ENCODE peak calls at places on chromosomes 4 and X, in nine cellular contexts. One of them, this sample, is unnamed. For H3K4me1, the result is how much of the 10 kb centered on the place peaks cover.

GRCh38 chr4:10118355-10119004 is 1.9 kb upstream of the WDR1 start:
- DNase-seq in PC-3: no peak
- DNase-seq in cardiac muscle cell: no peak
- DNase-seq in GM23338: no peak
- DNase-seq in left lung: no peak
- DNase-seq in neural progenitor cell: no peak
- DNase-seq in A549: no peak
- DNase-seq in breast epithelium: no peak
- DNase-seq in A673: no peak
- DNase-seq in this sample: no peak

GRCh38 chr4:183098080-183098722 is 856 bp upstream of the WWC2 start:
- DNase-seq in PC-3: peak
- DNase-seq in cardiac muscle cell: peak
- DNase-seq in GM23338: peak
- DNase-seq in left lung: peak
- DNase-seq in neural progenitor cell: peak
- DNase-seq in A549: peak
- DNase-seq in breast epithelium: peak
- DNase-seq in A673: no peak
- DNase-seq in this sample: peak

GRCh38 chr4:104490770-104491395 is 3.8 kb downstream of the CXXC4 start:
- DNase-seq in PC-3: peak
- DNase-seq in cardiac muscle cell: peak
- DNase-seq in GM23338: peak
- DNase-seq in left lung: peak
- DNase-seq in neural progenitor cell: peak
- DNase-seq in A549: peak
- DNase-seq in breast epithelium: peak
- DNase-seq in A673: peak
- DNase-seq in this sample: peak

GRCh38 chrX:25810202-25810601 is 327.9 kb upstream of the MAGEB18 start:
- DNase-seq in PC-3: peak
- DNase-seq in cardiac muscle cell: peak
- DNase-seq in GM23338: no peak
- DNase-seq in left lung: no peak
- DNase-seq in neural progenitor cell: no peak
- DNase-seq in A549: no peak
- DNase-seq in breast epithelium: no peak
- DNase-seq in A673: peak
- DNase-seq in this sample: peak

GRCh38 chr4:24126776-24127175 is 236.9 kb upstream of the PPARGC1A start:
- DNase-seq in PC-3: no peak
- DNase-seq in cardiac muscle cell: no peak
- DNase-seq in GM23338: no peak
- DNase-seq in left lung: no peak
- DNase-seq in neural progenitor cell: peak
- DNase-seq in A549: no peak
- DNase-seq in breast epithelium: no peak
- DNase-seq in A673: no peak
- DNase-seq in this sample: no peak

GRCh38 chrX:132022115-132022862 is 813 bp upstream of the STK26 start:
- DNase-seq in PC-3: peak
- DNase-seq in cardiac muscle cell: peak
- DNase-seq in GM23338: peak
- DNase-seq in left lung: no peak
- DNase-seq in neural progenitor cell: no peak
- DNase-seq in A549: peak
- DNase-seq in breast epithelium: no peak
- DNase-seq in A673: peak
- DNase-seq in this sample: peak

GRCh38 chr4:110518889-110519490 is 43.0 kb downstream of the ENPEP start:
- DNase-seq in PC-3: peak
- DNase-seq in cardiac muscle cell: peak
- DNase-seq in GM23338: peak
- DNase-seq in left lung: no peak
- DNase-seq in neural progenitor cell: peak
- DNase-seq in A549: peak
- DNase-seq in breast epithelium: no peak
- DNase-seq in A673: peak
- DNase-seq in this sample: peak

GRCh38 chr4:100933628-100934027 is 413.7 kb downstream of the PPP3CA start:
- DNase-seq in PC-3: no peak
- DNase-seq in cardiac muscle cell: peak
- DNase-seq in GM23338: no peak
- DNase-seq in left lung: no peak
- DNase-seq in neural progenitor cell: no peak
- DNase-seq in A549: peak
- DNase-seq in breast epithelium: no peak
- DNase-seq in A673: no peak
- DNase-seq in this sample: peak

GRCh38 chrX:14630724-14631123 is 101.4 kb downstream of the GLRA2 start:
- DNase-seq in PC-3: peak
- DNase-seq in cardiac muscle cell: no peak
- DNase-seq in GM23338: peak
- DNase-seq in left lung: no peak
- DNase-seq in neural progenitor cell: peak
- DNase-seq in A549: peak
- DNase-seq in breast epithelium: no peak
- DNase-seq in A673: peak
- DNase-seq in this sample: peak

GRCh38 chr4:7637971-7638370 is 203.2 kb upstream of the PSAPL1 start:
- DNase-seq in PC-3: no peak
- DNase-seq in cardiac muscle cell: no peak
- DNase-seq in GM23338: no peak
- DNase-seq in left lung: no peak
- DNase-seq in neural progenitor cell: no peak
- DNase-seq in A549: no peak
- DNase-seq in breast epithelium: no peak
- DNase-seq in A673: no peak
- DNase-seq in this sample: no peak

DNA sequence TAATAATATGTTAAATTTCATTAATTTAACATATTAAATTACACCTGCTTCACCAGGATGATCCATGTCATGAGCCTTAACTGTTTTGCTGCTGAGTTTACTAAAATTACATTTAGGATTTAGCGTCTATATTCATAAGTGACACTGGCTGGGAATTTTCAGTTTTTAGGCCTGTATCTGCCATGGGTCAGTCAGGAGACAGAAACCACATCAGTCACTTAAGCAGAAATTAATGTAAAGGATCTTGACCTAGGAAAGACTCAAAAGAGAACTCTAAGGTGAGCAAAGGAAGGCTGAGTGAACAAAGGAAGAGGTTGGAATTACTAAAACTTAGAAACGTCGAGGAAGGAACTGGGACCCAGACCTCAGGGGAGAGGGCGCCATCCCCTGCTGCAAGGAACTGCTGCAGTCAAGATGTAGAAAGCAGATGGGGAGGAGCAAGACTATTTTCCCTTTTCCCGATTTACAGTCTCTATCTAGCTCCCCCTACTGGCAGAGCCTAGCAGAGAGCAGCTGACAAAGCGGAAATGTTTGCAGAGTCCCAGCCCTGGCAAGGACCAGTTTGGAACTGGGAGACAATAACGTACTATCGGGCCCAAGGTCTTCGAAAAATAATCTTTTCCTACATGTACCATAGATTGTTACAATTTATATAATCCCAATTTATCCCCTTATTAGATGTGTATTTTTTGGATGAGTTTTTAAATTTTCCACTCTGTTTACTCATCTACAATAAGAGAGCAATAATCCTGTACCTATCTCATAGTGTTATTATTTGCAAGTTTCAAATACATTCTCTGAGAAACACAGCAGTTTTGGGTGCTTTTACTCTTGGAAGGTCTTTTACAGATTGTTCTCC is 22.6 kb upstream of the RBBP7 start:
- DNase-seq in PC-3: peak
- DNase-seq in cardiac muscle cell: peak
- DNase-seq in GM23338: peak
- DNase-seq in left lung: no peak
- DNase-seq in neural progenitor cell: peak
- DNase-seq in A549: peak
- DNase-seq in breast epithelium: peak
- DNase-seq in A673: peak
- DNase-seq in this sample: peak
- H3K4me1 ChIP-seq in PC-3: under half
- H3K4me1 ChIP-seq in cardiac muscle cell: under half
- H3K4me1 ChIP-seq in GM23338: under half
- H3K4me1 ChIP-seq in left lung: under half
- H3K4me1 ChIP-seq in neural progenitor cell: under half
- H3K4me1 ChIP-seq in A549: under half
- H3K4me1 ChIP-seq in breast epithelium: under half
- H3K4me1 ChIP-seq in A673: under half
- H3K4me1 ChIP-seq in this sample: under half

GRCh38 chrX:153642655-153643430 is 4.2 kb upstream of the DUSP9 start:
- DNase-seq in PC-3: no peak
- DNase-seq in cardiac muscle cell: no peak
- DNase-seq in GM23338: peak
- DNase-seq in left lung: no peak
- DNase-seq in neural progenitor cell: no peak
- DNase-seq in A549: no peak
- DNase-seq in breast epithelium: no peak
- DNase-seq in A673: no peak
- DNase-seq in this sample: no peak
- H3K4me3 ChIP-seq in PC-3: no peak
- H3K4me3 ChIP-seq in cardiac muscle cell: peak
- H3K4me3 ChIP-seq in GM23338: peak
- H3K4me3 ChIP-seq in left lung: no peak
- H3K4me3 ChIP-seq in neural progenitor cell: peak
- H3K4me3 ChIP-seq in A549: peak
- H3K4me3 ChIP-seq in breast epithelium: peak
- H3K4me3 ChIP-seq in A673: peak
- H3K4me3 ChIP-seq in this sample: no peak

GRCh38 chr4:140047017-140047640 is 106.9 kb downstream of the MAML3 start:
- DNase-seq in PC-3: peak
- DNase-seq in cardiac muscle cell: peak
- DNase-seq in GM23338: peak
- DNase-seq in left lung: no peak
- DNase-seq in neural progenitor cell: peak
- DNase-seq in A549: no peak
- DNase-seq in breast epithelium: peak
- DNase-seq in A673: no peak
- DNase-seq in this sample: no peak

GRCh38 chr4:140048419-140049022 is 105.5 kb downstream of the MAML3 start:
- DNase-seq in PC-3: peak
- DNase-seq in cardiac muscle cell: no peak
- DNase-seq in GM23338: no peak
- DNase-seq in left lung: no peak
- DNase-seq in neural progenitor cell: no peak
- DNase-seq in A549: no peak
- DNase-seq in breast epithelium: no peak
- DNase-seq in A673: no peak
- DNase-seq in this sample: no peak

GRCh38 chr4:140046573-140046972 is 107.4 kb downstream of the MAML3 start:
- DNase-seq in PC-3: peak
- DNase-seq in cardiac muscle cell: no peak
- DNase-seq in GM23338: peak
- DNase-seq in left lung: no peak
- DNase-seq in neural progenitor cell: peak
- DNase-seq in A549: no peak
- DNase-seq in breast epithelium: no peak
- DNase-seq in A673: no peak
- DNase-seq in this sample: no peak

GRCh38 chr4:140049024-140049923 is 104.7 kb downstream of the MAML3 start:
- DNase-seq in PC-3: peak
- DNase-seq in cardiac muscle cell: peak
- DNase-seq in GM23338: peak
- DNase-seq in left lung: no peak
- DNase-seq in neural progenitor cell: peak
- DNase-seq in A549: peak
- DNase-seq in breast epithelium: peak
- DNase-seq in A673: peak
- DNase-seq in this sample: peak

GRCh38 chr4:140047781-140048180 is 106.2 kb downstream of the MAML3 start:
- DNase-seq in PC-3: no peak
- DNase-seq in cardiac muscle cell: no peak
- DNase-seq in GM23338: peak
- DNase-seq in left lung: no peak
- DNase-seq in neural progenitor cell: peak
- DNase-seq in A549: no peak
- DNase-seq in breast epithelium: no peak
- DNase-seq in A673: no peak
- DNase-seq in this sample: no peak
- H3K27ac ChIP-seq in PC-3: peak
- H3K27ac ChIP-seq in cardiac muscle cell: peak
- H3K27ac ChIP-seq in GM23338: peak
- H3K27ac ChIP-seq in left lung: no peak
- H3K27ac ChIP-seq in neural progenitor cell: no peak
- H3K27ac ChIP-seq in A549: peak
- H3K27ac ChIP-seq in breast epithelium: peak
- H3K27ac ChIP-seq in A673: no peak
- H3K27ac ChIP-seq in this sample: no peak

GRCh38 chr4:140940589-140940988 is 184.4 kb upstream of the TBC1D9 start:
- DNase-seq in PC-3: no peak
- DNase-seq in cardiac muscle cell: no peak
- DNase-seq in GM23338: no peak
- DNase-seq in left lung: no peak
- DNase-seq in neural progenitor cell: no peak
- DNase-seq in A549: no peak
- DNase-seq in breast epithelium: no peak
- DNase-seq in A673: no peak
- DNase-seq in this sample: no peak

GRCh38 chr4:140943486-140943885 is 187.3 kb upstream of the TBC1D9 start:
- DNase-seq in PC-3: no peak
- DNase-seq in cardiac muscle cell: peak
- DNase-seq in GM23338: no peak
- DNase-seq in left lung: no peak
- DNase-seq in neural progenitor cell: no peak
- DNase-seq in A549: no peak
- DNase-seq in breast epithelium: no peak
- DNase-seq in A673: no peak
- DNase-seq in this sample: peak

GRCh38 chr4:140932646-140933045 is 176.5 kb upstream of the TBC1D9 start:
- DNase-seq in PC-3: no peak
- DNase-seq in cardiac muscle cell: no peak
- DNase-seq in GM23338: no peak
- DNase-seq in left lung: no peak
- DNase-seq in neural progenitor cell: no peak
- DNase-seq in A549: no peak
- DNase-seq in breast epithelium: no peak
- DNase-seq in A673: no peak
- DNase-seq in this sample: no peak

GRCh38 chr4:140935259-140935658 is 179.1 kb upstream of the TBC1D9 start:
- DNase-seq in PC-3: no peak
- DNase-seq in cardiac muscle cell: no peak
- DNase-seq in GM23338: no peak
- DNase-seq in left lung: no peak
- DNase-seq in neural progenitor cell: no peak
- DNase-seq in A549: no peak
- DNase-seq in breast epithelium: no peak
- DNase-seq in A673: no peak
- DNase-seq in this sample: peak

DNA sequence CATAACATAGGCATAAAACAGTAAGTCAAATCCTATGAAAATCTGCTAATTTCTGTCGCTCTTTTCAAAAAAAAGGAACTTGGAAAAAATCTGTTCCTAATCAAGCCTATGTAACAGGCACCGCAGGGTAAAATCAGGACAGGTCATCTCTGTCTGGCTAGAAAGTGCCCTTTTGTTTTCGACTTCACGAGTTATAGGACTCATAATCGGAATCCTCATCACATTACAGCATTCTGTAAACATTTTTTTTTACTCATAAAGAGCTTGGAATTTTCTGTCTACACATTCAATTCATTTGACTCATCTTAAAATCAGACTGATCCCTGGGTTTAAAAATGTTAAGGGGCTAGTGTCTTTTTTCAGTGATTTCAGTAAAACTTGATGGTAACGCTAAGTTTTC is 181.7 kb upstream of the TBC1D9 start:
- DNase-seq in PC-3: peak
- DNase-seq in cardiac muscle cell: peak
- DNase-seq in GM23338: no peak
- DNase-seq in left lung: no peak
- DNase-seq in neural progenitor cell: no peak
- DNase-seq in A549: peak
- DNase-seq in breast epithelium: no peak
- DNase-seq in A673: no peak
- DNase-seq in this sample: peak
- H3K4me1 ChIP-seq in PC-3: under half
- H3K4me1 ChIP-seq in cardiac muscle cell: under half
- H3K4me1 ChIP-seq in GM23338: under half
- H3K4me1 ChIP-seq in left lung: under half
- H3K4me1 ChIP-seq in neural progenitor cell: under half
- H3K4me1 ChIP-seq in A549: under half
- H3K4me1 ChIP-seq in breast epithelium: under half
- H3K4me1 ChIP-seq in A673: under half
- H3K4me1 ChIP-seq in this sample: under half